ENCODE peak calls at places on chromosomes 6 and 20, in seven cellular contexts. One of them, this sample, is unnamed.

GRCh38 chr20:24693466-24694156 is 224.2 kb downstream of the SYNDIG1 start:
- DNase-seq in endothelial cell of umbilical vein: no peak
- DNase-seq in prostate gland: no peak
- DNase-seq in K562: no peak
- DNase-seq in GM12878: no peak
- DNase-seq in spleen: peak; percentile 62
- DNase-seq in HCT116: no peak
- DNase-seq in this sample: peak; percentile 6

GRCh38 chr20:32190608-32191415 is 16.7 kb downstream of the PLAGL2 start:
- DNase-seq in endothelial cell of umbilical vein: peak; percentile 10
- DNase-seq in prostate gland: no peak
- DNase-seq in K562: no peak
- DNase-seq in HCT116: no peak
- DNase-seq in GM12878: no peak
- DNase-seq in spleen: no peak
- DNase-seq in this sample: no peak

GRCh38 chr6:72140795-72141194 is 254.4 kb downstream of the RIMS1 start:
- DNase-seq in endothelial cell of umbilical vein: no peak
- DNase-seq in HCT116: no peak
- DNase-seq in K562: no peak
- DNase-seq in GM12878: no peak
- DNase-seq in spleen: no peak
- DNase-seq in prostate gland: no peak
- DNase-seq in this sample: no peak

GRCh38 chr6:13760948-13761347 is 49.3 kb upstream of the RANBP9 start:
- DNase-seq in HCT116: no peak
- DNase-seq in spleen: no peak
- DNase-seq in prostate gland: no peak
- DNase-seq in endothelial cell of umbilical vein: no peak
- DNase-seq in GM12878: no peak
- DNase-seq in K562: no peak
- DNase-seq in this sample: no peak

GRCh38 chr6:41427642-41428401 is 92.4 kb downstream of the NCR2 start:
- DNase-seq in HCT116: no peak
- DNase-seq in K562: no peak
- DNase-seq in spleen: peak; percentile 82
- DNase-seq in prostate gland: peak; percentile 61
- DNase-seq in endothelial cell of umbilical vein: no peak
- DNase-seq in GM12878: no peak
- DNase-seq in this sample: peak; percentile 93

GRCh38 chr6:116797585-116797984 is 31.3 kb downstream of the GPRC6A start:
- DNase-seq in GM12878: no peak
- DNase-seq in K562: no peak
- DNase-seq in endothelial cell of umbilical vein: no peak
- DNase-seq in prostate gland: no peak
- DNase-seq in HCT116: no peak
- DNase-seq in spleen: no peak
- DNase-seq in this sample: no peak

GRCh38 chr20:50385733-50386640 is 124.2 kb upstream of the PTPN1 start:
- DNase-seq in prostate gland: no peak
- DNase-seq in HCT116: no peak
- DNase-seq in endothelial cell of umbilical vein: no peak
- DNase-seq in K562: peak; percentile 40
- DNase-seq in spleen: peak; percentile 86
- DNase-seq in GM12878: no peak
- DNase-seq in this sample: peak; percentile 70

GRCh38 chr6:143531720-143532504 is 20.4 kb upstream of the FUCA2 start:
- DNase-seq in GM12878: no peak
- DNase-seq in HCT116: no peak
- DNase-seq in spleen: no peak
- DNase-seq in endothelial cell of umbilical vein: no peak
- DNase-seq in K562: no peak
- DNase-seq in prostate gland: no peak
- DNase-seq in this sample: no peak

GRCh38 chr6:51529240-51529639 is 558.2 kb downstream of the PKHD1 start:
- DNase-seq in spleen: no peak
- DNase-seq in HCT116: no peak
- DNase-seq in endothelial cell of umbilical vein: no peak
- DNase-seq in prostate gland: no peak
- DNase-seq in GM12878: no peak
- DNase-seq in K562: no peak
- DNase-seq in this sample: no peak

GRCh38 chr20:20366896-20367680 is 816 bp upstream of the INSM1 start:
- DNase-seq in K562: no peak
- DNase-seq in endothelial cell of umbilical vein: no peak
- DNase-seq in prostate gland: no peak
- DNase-seq in GM12878: no peak
- DNase-seq in spleen: no peak
- DNase-seq in HCT116: no peak
- DNase-seq in this sample: no peak

GRCh38 chr6:134683783-134684765 is 265.8 kb downstream of the ALDH8A1 start:
- DNase-seq in HCT116: no peak
- DNase-seq in K562: no peak
- DNase-seq in endothelial cell of umbilical vein: no peak
- DNase-seq in prostate gland: no peak
- DNase-seq in GM12878: no peak
- DNase-seq in spleen: no peak
- DNase-seq in this sample: no peak

GRCh38 chr6:722608-723007 is 29.7 kb upstream of the EXOC2 start:
- DNase-seq in HCT116: no peak
- DNase-seq in K562: no peak
- DNase-seq in endothelial cell of umbilical vein: no peak
- DNase-seq in prostate gland: no peak
- DNase-seq in spleen: no peak
- DNase-seq in GM12878: no peak
- DNase-seq in this sample: no peak

GRCh38 chr6:56292505-56293181 is 45.3 kb upstream of the COL21A1 start:
- DNase-seq in GM12878: no peak
- DNase-seq in K562: no peak
- DNase-seq in endothelial cell of umbilical vein: peak; percentile 88
- DNase-seq in prostate gland: no peak
- DNase-seq in HCT116: peak; percentile 53
- DNase-seq in spleen: no peak
- DNase-seq in this sample: no peak

GRCh38 chr6:31901953-31902643 is at the start of gene ZBTB12:
- DNase-seq in prostate gland: peak; percentile 92
- DNase-seq in spleen: peak; percentile 96
- DNase-seq in HCT116: peak; percentile 89
- DNase-seq in endothelial cell of umbilical vein: peak; percentile 95
- DNase-seq in GM12878: peak; percentile 73
- DNase-seq in K562: peak; percentile 98
- DNase-seq in this sample: peak; percentile 93
- TF ChIP-seq POLR2AphosphoS5 in prostate gland: peak; percentile 56
- TF ChIP-seq POLR2AphosphoS5 in spleen: peak; percentile 89
- TF ChIP-seq POLR2AphosphoS5 in HCT116: peak; percentile 82
- TF ChIP-seq POLR2AphosphoS5 in endothelial cell of umbilical vein: peak; percentile 75
- TF ChIP-seq POLR2AphosphoS5 in GM12878: no peak
- TF ChIP-seq POLR2AphosphoS5 in K562: no peak
- TF ChIP-seq POLR2AphosphoS5 in this sample: peak; percentile 41

GRCh38 chr6:139344186-139344963 is 30.1 kb downstream of the CITED2 start:
- DNase-seq in HCT116: no peak
- DNase-seq in GM12878: no peak
- DNase-seq in spleen: no peak
- DNase-seq in K562: no peak
- DNase-seq in endothelial cell of umbilical vein: no peak
- DNase-seq in prostate gland: no peak
- DNase-seq in this sample: no peak

GRCh38 chr6:139346392-139346791 is 28.1 kb downstream of the CITED2 start:
- DNase-seq in prostate gland: no peak
- DNase-seq in HCT116: no peak
- DNase-seq in endothelial cell of umbilical vein: no peak
- DNase-seq in K562: no peak
- DNase-seq in spleen: no peak
- DNase-seq in GM12878: no peak
- DNase-seq in this sample: no peak

GRCh38 chr6:139354177-139354576 is 20.3 kb downstream of the CITED2 start:
- DNase-seq in GM12878: no peak
- DNase-seq in endothelial cell of umbilical vein: no peak
- DNase-seq in HCT116: no peak
- DNase-seq in spleen: no peak
- DNase-seq in K562: no peak
- DNase-seq in prostate gland: no peak
- DNase-seq in this sample: no peak

GRCh38 chr6:139355172-139355571 is 19.3 kb downstream of the CITED2 start:
- DNase-seq in GM12878: no peak
- DNase-seq in spleen: no peak
- DNase-seq in prostate gland: no peak
- DNase-seq in HCT116: no peak
- DNase-seq in K562: no peak
- DNase-seq in endothelial cell of umbilical vein: no peak
- DNase-seq in this sample: no peak

DNA sequence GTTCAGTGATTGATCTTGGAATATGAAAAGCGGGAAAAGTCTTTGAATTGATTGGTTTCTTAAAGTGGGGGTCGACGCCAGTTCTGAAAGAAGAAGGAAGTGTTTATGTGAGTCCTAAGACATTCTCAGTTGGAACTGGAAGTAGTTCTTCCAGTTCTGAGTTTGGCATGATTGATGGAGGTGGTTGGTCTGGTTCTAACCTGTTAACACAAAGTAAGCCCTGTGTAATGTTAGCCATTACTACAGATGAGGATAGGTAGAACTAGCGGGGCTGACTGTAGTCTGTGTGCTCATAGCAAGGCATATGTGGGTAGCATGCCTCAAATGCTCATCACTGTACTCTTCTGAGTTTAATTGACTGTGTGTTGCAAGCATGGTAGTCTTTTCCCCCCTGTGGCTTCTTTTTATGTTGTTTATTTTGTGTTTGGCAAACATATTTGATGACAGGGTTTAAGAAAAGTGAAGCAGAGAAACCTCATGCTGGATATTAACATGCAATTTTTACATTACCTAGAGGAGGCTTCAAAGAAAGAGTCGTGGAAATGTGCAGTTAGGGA is 24.9 kb downstream of the CITED2 start:
- DNase-seq in HCT116: no peak
- DNase-seq in prostate gland: peak; percentile 81
- DNase-seq in spleen: no peak
- DNase-seq in GM12878: no peak
- DNase-seq in endothelial cell of umbilical vein: no peak
- DNase-seq in K562: no peak
- DNase-seq in this sample: no peak
- H3K27ac ChIP-seq in HCT116: no peak overlapping the region
- H3K27ac ChIP-seq in prostate gland: peak overlapping the region; percentile 72
- H3K27ac ChIP-seq in spleen: no peak overlapping the region
- H3K27ac ChIP-seq in GM12878: no peak overlapping the region
- H3K27ac ChIP-seq in endothelial cell of umbilical vein: no peak overlapping the region
- H3K27ac ChIP-seq in K562: no peak overlapping the region
- H3K27ac ChIP-seq in this sample: no peak overlapping the region

GRCh38 chr6:43331470-43331869 is 22.8 kb upstream of the CRIP3 start:
- DNase-seq in GM12878: no peak
- DNase-seq in HCT116: no peak
- DNase-seq in prostate gland: no peak
- DNase-seq in endothelial cell of umbilical vein: no peak
- DNase-seq in spleen: no peak
- DNase-seq in K562: no peak
- DNase-seq in this sample: no peak

GRCh38 chr6:43335469-43335868 is 26.8 kb upstream of the CRIP3 start:
- DNase-seq in K562: no peak
- DNase-seq in prostate gland: no peak
- DNase-seq in spleen: no peak
- DNase-seq in GM12878: no peak
- DNase-seq in HCT116: no peak
- DNase-seq in endothelial cell of umbilical vein: no peak
- DNase-seq in this sample: no peak

GRCh38 chr6:43331876-43332275 is 23.2 kb upstream of the CRIP3 start:
- DNase-seq in endothelial cell of umbilical vein: no peak
- DNase-seq in GM12878: no peak
- DNase-seq in HCT116: no peak
- DNase-seq in prostate gland: no peak
- DNase-seq in K562: no peak
- DNase-seq in spleen: no peak
- DNase-seq in this sample: no peak

GRCh38 chr6:43338243-43338642 is 29.6 kb upstream of the CRIP3 start:
- DNase-seq in K562: no peak
- DNase-seq in GM12878: peak; percentile 72
- DNase-seq in spleen: no peak
- DNase-seq in prostate gland: no peak
- DNase-seq in HCT116: no peak
- DNase-seq in endothelial cell of umbilical vein: no peak
- DNase-seq in this sample: no peak

DNA sequence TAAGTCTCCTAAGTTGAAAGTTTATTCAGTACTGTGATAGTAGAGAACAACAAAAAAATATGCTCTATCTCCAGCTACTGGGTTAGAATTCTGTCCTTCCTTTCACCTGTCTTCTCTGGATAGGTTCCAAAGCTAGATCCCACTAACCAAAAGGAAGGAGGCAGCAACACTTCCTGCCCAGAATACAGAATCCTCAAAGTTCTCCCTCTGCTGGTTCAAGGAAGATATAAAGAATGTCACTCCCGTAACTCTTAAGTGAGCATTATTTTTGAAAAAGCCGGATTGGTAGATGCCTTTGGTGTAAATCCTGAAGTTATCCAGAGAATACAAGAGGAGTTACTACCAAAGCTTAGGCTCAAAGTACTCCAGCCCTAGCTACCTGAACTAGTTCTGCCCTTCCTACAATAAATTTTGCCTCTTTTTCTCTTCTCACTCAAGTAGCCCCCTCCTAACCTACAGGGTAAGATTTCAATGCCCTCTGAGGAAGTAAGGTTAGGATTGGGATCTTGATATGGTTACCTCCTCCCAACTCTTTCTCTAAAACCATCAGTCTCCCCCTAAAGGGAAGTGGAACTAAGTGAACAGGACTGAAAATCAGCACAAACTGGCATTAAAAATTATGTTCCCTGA is 26.0 kb upstream of the CRIP3 start:
- DNase-seq in K562: peak; percentile 72
- DNase-seq in spleen: no peak
- DNase-seq in GM12878: no peak
- DNase-seq in HCT116: peak; percentile 68
- DNase-seq in endothelial cell of umbilical vein: peak; percentile 66
- DNase-seq in prostate gland: no peak
- DNase-seq in this sample: no peak
- TF ChIP-seq CTCF in K562: peak; percentile 82
- TF ChIP-seq CTCF in spleen: peak; percentile 35
- TF ChIP-seq CTCF in GM12878: peak; percentile 36
- TF ChIP-seq CTCF in HCT116: peak; percentile 60
- TF ChIP-seq CTCF in endothelial cell of umbilical vein: peak; percentile 45
- TF ChIP-seq CTCF in prostate gland: no peak
- TF ChIP-seq CTCF in this sample: peak; percentile 22

DNA sequence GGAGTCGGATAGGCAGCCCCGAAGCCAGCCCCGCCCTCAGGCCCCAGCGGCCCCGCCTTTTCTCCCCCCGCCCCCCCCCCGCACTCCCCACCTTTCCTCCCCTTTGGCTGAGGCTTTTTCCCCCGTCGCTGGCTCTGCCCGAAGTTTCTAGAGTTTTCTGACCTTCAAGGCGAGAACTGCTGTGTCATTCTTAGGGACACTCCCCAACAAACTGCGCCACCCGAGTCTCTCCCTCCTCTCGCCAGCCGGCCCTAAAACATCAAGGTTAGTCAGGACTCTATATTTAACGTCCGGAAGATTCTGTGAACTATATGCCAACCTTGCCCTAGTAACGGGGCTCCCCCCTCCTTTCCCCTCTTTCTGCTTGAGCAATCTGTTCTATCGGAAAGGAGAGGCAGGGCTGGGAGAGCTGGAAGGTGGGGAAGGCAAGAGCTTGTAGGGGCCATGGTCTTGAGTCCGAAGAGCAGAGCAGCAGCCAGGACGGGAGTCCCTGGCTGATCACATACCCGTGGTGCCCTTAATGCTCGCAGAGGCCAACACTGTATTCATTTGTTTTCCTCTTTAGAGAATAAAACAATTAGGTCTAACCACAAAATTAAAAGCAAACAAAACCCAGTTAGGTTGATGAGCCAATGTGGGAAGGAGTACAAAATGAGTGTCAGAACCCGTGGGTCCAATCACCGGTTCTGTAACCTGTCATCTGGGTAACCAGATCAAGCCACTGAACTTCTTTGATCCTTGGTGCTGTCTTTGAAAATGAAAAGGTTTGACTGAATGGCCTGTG is 5.3 kb upstream of the HSPA1B start:
- DNase-seq in K562: peak; percentile 96
- DNase-seq in endothelial cell of umbilical vein: peak; percentile 77
- DNase-seq in GM12878: no peak
- DNase-seq in prostate gland: peak; percentile 89
- DNase-seq in HCT116: no peak
- DNase-seq in spleen: peak; percentile 87
- DNase-seq in this sample: no peak
- TF ChIP-seq POLR2AphosphoS5 in K562: peak; percentile 92
- TF ChIP-seq POLR2AphosphoS5 in endothelial cell of umbilical vein: peak; percentile 59
- TF ChIP-seq POLR2AphosphoS5 in GM12878: no peak
- TF ChIP-seq POLR2AphosphoS5 in prostate gland: peak; percentile 96
- TF ChIP-seq POLR2AphosphoS5 in HCT116: no peak
- TF ChIP-seq POLR2AphosphoS5 in spleen: peak; percentile 60
- TF ChIP-seq POLR2AphosphoS5 in this sample: peak; percentile 93

This sample was measured in upper lobe of left lung.